ENCODE peak calls at places on chromosomes 7 and 10, in eight cellular contexts. I is fibroblast of villous mesenchyme, A is IMR-90, J is PC-3, L is CD14-positive monocyte, C is testis, Q is heart left ventricle, W is cardiac fibroblast. K is an unnamed sample.

GRCh38 chr7:155776606-155777005 is 35.7 kb downstream of the SHH start:
- DNase-seq in I (no peak), A (no peak), J (no peak), L (no peak), C (no peak), Q (no peak), W (no peak), K (no peak)

GRCh38 chr7:35694161-35694783 is 663 bp downstream of the HERPUD2 start:
- DNase-seq in I (peak), A (peak), J (peak), L (peak), C (peak), Q (no peak), W (peak), K (no peak)

GRCh38 chr10:62804384-62805138 is at the start of gene ADO:
- DNase-seq in I (peak), A (peak), J (peak), L (peak), C (peak), Q (peak), W (peak), K (peak)

GRCh38 chr10:93065675-93066543 is 5.3 kb downstream of the CYP26C1 start:
- DNase-seq in I (no peak), A (no peak), J (no peak), L (no peak), C (no peak), Q (no peak), W (no peak), K (peak)

GRCh38 chr10:12833451-12833850 is 168.1 kb downstream of the CCDC3 start:
- DNase-seq in I (peak), A (no peak), J (no peak), L (no peak), C (no peak), Q (no peak), W (no peak), K (no peak)

GRCh38 chr7:45230083-45230482 is 72.5 kb downstream of the RAMP3 start:
- DNase-seq in I (no peak), A (no peak), J (no peak), L (no peak), C (no peak), Q (no peak), W (no peak), K (no peak)

GRCh38 chr10:22713853-22714523 is 390 bp downstream of the PIP4K2A start:
- DNase-seq in I (peak), A (peak), J (peak), L (no peak), C (peak), Q (peak), W (peak), K (peak)

GRCh38 chr7:5226921-5227785 is 37.1 kb downstream of the WIPI2 start:
- DNase-seq in I (no peak), A (no peak), J (no peak), L (no peak), C (no peak), Q (peak), W (no peak), K (no peak)

GRCh38 chr7:46626261-46627037 is 705.4 kb upstream of the IGFBP3 start:
- DNase-seq in I (no peak), A (no peak), J (no peak), L (no peak), C (no peak), Q (no peak), W (no peak), K (peak)

GRCh38 chr7:47371733-47372368 is 210.1 kb downstream of the TNS3 start:
- DNase-seq in I (peak), A (peak), J (peak), L (no peak), C (peak), Q (peak), W (peak), K (peak)

GRCh38 chr7:111113263-111114017 is 22.5 kb downstream of the LRRN3 start:
- DNase-seq in I (no peak), A (peak), J (peak), L (no peak), C (no peak), Q (no peak), W (peak), K (no peak)

DNA sequence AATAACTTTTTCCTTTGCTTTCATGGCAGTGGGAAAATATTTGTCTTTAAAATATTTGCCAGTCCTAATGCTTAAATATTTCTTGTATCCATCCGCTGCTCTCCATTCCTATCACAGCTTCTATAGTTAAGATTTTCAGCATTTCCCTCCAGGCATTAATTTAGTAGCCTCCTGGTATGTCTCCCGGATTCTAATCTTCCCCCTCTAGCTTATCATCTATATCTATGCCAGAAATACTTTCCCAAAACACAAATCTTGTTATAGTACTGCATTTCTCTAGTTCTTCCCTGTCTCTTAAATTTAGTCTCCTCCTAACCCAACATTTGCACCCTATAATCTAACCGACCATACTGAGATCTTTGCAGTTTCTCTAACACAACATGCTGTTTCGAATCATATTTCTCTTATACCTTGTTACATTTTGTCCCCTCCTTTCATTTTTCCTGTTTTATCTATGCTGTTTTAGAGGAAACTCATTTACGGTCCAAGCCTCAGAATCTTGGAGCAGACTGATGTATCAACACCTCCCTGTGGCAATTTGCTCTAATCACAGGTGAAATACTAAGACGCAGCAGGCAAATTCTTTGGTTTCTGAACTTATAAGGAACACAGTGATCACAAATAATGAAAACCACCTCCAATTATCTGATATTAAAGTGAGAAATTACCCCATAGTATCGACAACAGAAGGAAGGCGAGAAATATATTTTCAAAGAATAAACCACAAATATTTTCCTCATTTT is 10.3 kb downstream of the CNTNAP2 start:
- DNase-seq in I (no peak), A (no peak), J (no peak), L (no peak), C (no peak), Q (no peak), W (no peak), K (peak)
- TF ChIP-seq CTCF in I (no peak), A (no peak), J (no peak), L (no peak), C (no peak), Q (no peak), W (no peak), K (no peak)

GRCh38 chr7:69438584-69438983 is 159.7 kb upstream of the AUTS2 start:
- DNase-seq in I (no peak), A (no peak), J (no peak), L (no peak), C (peak), Q (no peak), W (no peak), K (no peak)

GRCh38 chr7:69439040-69439439 is 159.2 kb upstream of the AUTS2 start:
- DNase-seq in I (no peak), A (no peak), J (no peak), L (no peak), C (no peak), Q (no peak), W (no peak), K (no peak)

GRCh38 chr7:69443136-69443535 is 155.1 kb upstream of the AUTS2 start:
- DNase-seq in I (no peak), A (no peak), J (no peak), L (no peak), C (no peak), Q (no peak), W (no peak), K (no peak)

GRCh38 chr7:69436944-69437343 is 161.3 kb upstream of the AUTS2 start:
- DNase-seq in I (no peak), A (no peak), J (no peak), L (no peak), C (no peak), Q (no peak), W (no peak), K (no peak)

DNA sequence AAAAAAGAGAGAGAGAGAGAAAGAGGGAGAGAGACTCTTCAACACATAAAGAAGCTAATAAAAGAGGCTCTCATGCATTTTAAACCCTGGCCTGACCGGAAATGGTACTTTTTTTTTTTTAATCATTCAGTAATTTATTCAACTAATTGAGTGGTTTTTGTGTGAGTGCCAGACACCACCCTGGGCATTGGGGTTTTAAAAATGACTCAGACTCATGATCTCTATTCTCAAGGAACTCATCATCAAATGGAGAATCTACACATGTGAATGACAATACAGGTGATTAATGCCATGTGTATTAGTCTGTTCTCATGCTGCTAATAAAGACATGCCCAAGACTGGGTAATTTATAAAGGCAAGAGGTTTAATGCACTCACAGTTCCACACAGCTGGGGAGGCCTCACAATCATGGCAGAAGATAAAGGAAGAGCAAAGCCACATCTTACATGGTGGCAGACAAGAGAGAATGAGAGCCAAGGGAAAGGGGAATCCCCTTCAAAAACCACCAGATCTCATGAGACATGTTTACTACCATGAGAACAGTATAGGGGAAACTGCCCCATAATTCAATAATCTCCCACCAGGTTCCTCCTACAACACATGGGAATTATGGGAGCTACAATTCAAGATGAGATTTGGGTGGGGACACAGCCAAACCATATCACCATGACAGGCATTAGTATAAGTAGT is 158.5 kb upstream of the AUTS2 start:
- DNase-seq in I (no peak), A (no peak), J (no peak), L (no peak), C (no peak), Q (no peak), W (no peak), K (no peak)
- TF ChIP-seq CTCF in I (no peak), A (no peak), J (no peak), L (no peak), C (no peak), Q (no peak), W (no peak), K (no peak)

GRCh38 chr10:11263039-11263345 is 245.3 kb downstream of the CELF2 start:
- DNase-seq in I (no peak), A (no peak), J (no peak), L (no peak), C (no peak), Q (no peak), W (no peak), K (no peak)

GRCh38 chr10:11261687-11262086 is 244.0 kb downstream of the CELF2 start:
- DNase-seq in I (no peak), A (no peak), J (no peak), L (no peak), C (no peak), Q (no peak), W (no peak), K (no peak)

GRCh38 chr10:11261143-11261542 is 243.5 kb downstream of the CELF2 start:
- DNase-seq in I (no peak), A (no peak), J (no peak), L (no peak), C (no peak), Q (no peak), W (no peak), K (no peak)

GRCh38 chr10:11262210-11263038 is 244.8 kb downstream of the CELF2 start:
- DNase-seq in I (no peak), A (no peak), J (no peak), L (no peak), C (no peak), Q (no peak), W (no peak), K (no peak)

GRCh38 chr10:11260136-11260535 is 242.5 kb downstream of the CELF2 start:
- DNase-seq in I (no peak), A (no peak), J (no peak), L (no peak), C (peak), Q (no peak), W (no peak), K (no peak)
- TF ChIP-seq CTCF in I (no peak), A (no peak), J (no peak), L (no peak), C (peak), Q (peak), W (no peak), K (no peak)

GRCh38 chr7:142482899-142483658 is 225.2 kb upstream of the PRSS58 start:
- DNase-seq in I (peak), A (peak), J (peak), L (no peak), C (peak), Q (no peak), W (peak), K (peak)

GRCh38 chr7:142485617-142486226 is 227.9 kb upstream of the PRSS58 start:
- DNase-seq in I (no peak), A (no peak), J (no peak), L (no peak), C (no peak), Q (no peak), W (peak), K (peak)

GRCh38 chr7:142487124-142487523 is 229.3 kb upstream of the PRSS58 start:
- DNase-seq in I (no peak), A (no peak), J (no peak), L (no peak), C (no peak), Q (no peak), W (no peak), K (no peak)

GRCh38 chr7:142481548-142481947 is 223.7 kb upstream of the PRSS58 start:
- DNase-seq in I (no peak), A (peak), J (peak), L (no peak), C (no peak), Q (no peak), W (peak), K (peak)

DNA sequence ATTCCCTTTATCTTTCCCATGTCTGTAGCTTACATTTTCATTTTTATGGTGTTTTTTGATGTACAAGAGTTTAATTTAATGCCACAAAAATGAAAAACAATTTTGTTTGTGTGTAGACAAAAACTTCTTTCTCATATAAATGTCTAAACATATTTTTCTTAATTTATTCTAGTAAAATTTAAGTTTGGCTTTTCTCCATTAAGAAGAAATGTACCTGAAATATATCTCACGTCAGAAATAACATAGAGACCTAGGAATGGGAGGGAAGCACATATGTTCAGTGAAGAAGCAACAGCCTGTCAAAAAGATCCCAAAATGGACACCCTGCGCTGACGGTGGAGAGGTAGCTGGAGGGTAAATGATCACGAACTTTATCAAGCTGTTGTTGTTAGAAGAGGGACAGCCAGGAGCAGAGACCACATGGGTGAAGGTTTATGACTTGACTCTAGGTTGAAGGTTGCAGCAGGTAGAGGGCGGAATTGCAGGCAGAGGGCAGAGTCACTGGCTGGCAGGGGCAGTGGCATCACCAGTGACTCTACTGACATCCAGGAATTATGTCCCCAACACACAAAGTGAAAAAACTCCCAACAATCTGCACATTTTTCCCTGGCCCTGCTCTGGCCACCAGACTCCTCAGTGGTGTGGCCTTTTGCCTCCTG is 225.9 kb upstream of the PRSS58 start:
- DNase-seq in I (no peak), A (no peak), J (no peak), L (no peak), C (no peak), Q (no peak), W (no peak), K (peak)
- TF ChIP-seq CTCF in I (no peak), A (no peak), J (peak), L (peak), C (no peak), Q (no peak), W (no peak), K (no peak)

GRCh38 chr10:71433983-71434744 is 37.4 kb downstream of the CDH23 start:
- DNase-seq in I (no peak), A (no peak), J (no peak), L (no peak), C (peak), Q (no peak), W (no peak), K (no peak)

GRCh38 chr10:71429929-71430328 is 33.2 kb downstream of the CDH23 start:
- DNase-seq in I (no peak), A (no peak), J (no peak), L (no peak), C (peak), Q (no peak), W (no peak), K (peak)

GRCh38 chr10:71433116-71433982 is 36.6 kb downstream of the CDH23 start:
- DNase-seq in I (no peak), A (no peak), J (no peak), L (no peak), C (peak), Q (no peak), W (no peak), K (no peak)

GRCh38 chr10:71431216-71431944 is 34.7 kb downstream of the CDH23 start:
- DNase-seq in I (no peak), A (no peak), J (no peak), L (no peak), C (peak), Q (no peak), W (no peak), K (no peak)

GRCh38 chr10:71431945-71432905 is 35.5 kb downstream of the CDH23 start:
- DNase-seq in I (no peak), A (no peak), J (no peak), L (no peak), C (peak), Q (no peak), W (no peak), K (peak)
- TF ChIP-seq CTCF in I (no peak), A (no peak), J (peak), L (no peak), C (no peak), Q (no peak), W (peak), K (peak)

GRCh38 chr7:2384354-2385243 is 18.8 kb upstream of the CHST12 start:
- DNase-seq in I (no peak), A (no peak), J (no peak), L (no peak), C (no peak), Q (no peak), W (no peak), K (peak)
- TF ChIP-seq CTCF in I (no peak), A (no peak), J (no peak), L (no peak), C (no peak), Q (no peak), W (no peak), K (no peak)

GRCh38 chr10:132322621-132323048 is 9.4 kb upstream of the LRRC27 start:
- DNase-seq in I (peak), A (peak), J (no peak), L (no peak), C (no peak), Q (no peak), W (peak), K (peak)
- TF ChIP-seq CTCF in I (peak), A (peak), J (no peak), L (no peak), C (no peak), Q (no peak), W (peak), K (no peak)

DNA sequence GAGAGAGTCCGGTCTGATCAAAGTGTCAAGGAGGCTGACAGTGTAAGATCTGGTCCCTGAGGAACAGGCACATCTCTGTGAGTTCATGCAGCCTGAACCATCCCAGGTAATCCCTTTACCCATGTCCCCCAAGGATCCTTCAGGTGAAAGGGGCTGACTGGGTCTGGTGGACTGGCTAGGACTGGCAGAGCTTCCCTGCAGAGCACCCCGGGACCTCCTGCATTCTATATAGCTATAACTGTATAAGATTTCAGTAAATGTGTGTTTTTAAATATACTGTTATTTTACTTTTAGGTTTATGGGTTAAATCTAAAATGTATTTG is 246.8 kb downstream of the ELMO1 start:
- DNase-seq in I (no peak), A (no peak), J (no peak), L (no peak), C (no peak), Q (no peak), W (no peak), K (no peak)
- TF ChIP-seq CTCF in I (no peak), A (no peak), J (no peak), L (peak), C (no peak), Q (no peak), W (no peak), K (no peak)

DNA sequence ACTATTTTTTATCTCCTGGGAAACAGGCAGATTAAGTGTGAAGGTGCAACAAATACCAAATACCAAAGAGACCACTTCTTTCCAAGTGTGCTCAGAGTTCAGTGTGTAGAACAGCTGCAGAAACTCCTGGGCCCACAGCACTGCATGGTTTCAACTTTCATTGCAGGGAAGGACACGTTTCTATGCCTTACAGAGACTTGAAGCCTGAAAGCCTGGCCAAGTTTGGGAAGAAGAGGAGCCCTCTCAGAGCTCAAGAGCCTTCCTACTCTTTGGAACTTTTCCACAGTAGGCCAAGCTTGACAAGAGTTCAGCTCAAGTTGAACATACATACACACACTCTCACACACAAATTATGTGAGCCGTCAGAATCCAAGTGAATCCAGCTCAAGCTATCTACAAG is 2.5 kb downstream of the HOXA4 start:
- DNase-seq in I (no peak), A (peak), J (no peak), L (no peak), C (no peak), Q (no peak), W (no peak), K (no peak)
- TF ChIP-seq CTCF in I (no peak), A (no peak), J (no peak), L (no peak), C (no peak), Q (no peak), W (no peak), K (no peak)

DNA sequence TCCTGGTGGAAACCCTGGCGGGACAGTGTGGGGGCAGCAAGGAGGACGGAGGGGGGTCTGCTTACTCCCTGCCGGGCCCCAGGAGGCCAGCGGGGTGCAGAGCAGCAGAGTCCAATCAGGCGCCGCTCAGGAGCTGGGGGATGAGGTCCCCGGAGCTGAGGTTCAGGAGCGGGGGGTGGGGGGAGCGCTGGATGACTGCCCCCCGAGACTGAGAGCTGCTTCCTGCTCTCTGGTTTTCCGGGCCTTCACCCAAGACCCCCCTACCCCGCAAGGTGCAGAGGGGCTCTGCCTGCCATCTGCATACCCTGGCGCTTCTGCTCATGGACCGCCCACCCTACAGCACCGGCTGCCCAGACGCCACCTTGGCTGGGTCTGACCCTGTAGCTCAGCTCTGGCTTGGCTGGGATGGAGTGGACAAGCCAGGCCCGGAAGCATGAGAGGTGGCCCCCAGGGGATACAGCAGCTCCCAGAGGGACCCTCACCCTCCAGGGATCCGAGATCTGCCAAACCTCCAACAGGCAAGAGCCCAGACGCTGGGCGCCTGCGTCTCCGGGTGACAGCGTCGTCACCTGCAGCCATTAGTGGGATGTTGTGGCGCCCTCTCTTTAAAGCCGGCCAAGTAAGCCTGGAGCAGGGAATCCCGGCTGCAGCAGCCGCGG is 923 bp downstream of the KNDC1 start:
- DNase-seq in I (no peak), A (no peak), J (no peak), L (peak), C (no peak), Q (no peak), W (no peak), K (peak)
- TF ChIP-seq CTCF in I (no peak), A (no peak), J (no peak), L (no peak), C (no peak), Q (no peak), W (no peak), K (no peak)